ENCODE peak calls at places on chromosome 3, in five cellular contexts. One of them, this sample, is unnamed.

GRCh38 chr3:190849607-190850006 is 12.9 kb downstream of the GMNC start:
- DNase-seq in HCT116: no peak
- DNase-seq in astrocyte: no peak
- DNase-seq in K562: no peak
- DNase-seq in GM23338: no peak
- DNase-seq in this sample: no peak

GRCh38 chr3:190883973-190884832 is 21.7 kb upstream of the GMNC start:
- DNase-seq in HCT116: peak; percentile 54
- DNase-seq in astrocyte: peak; percentile 27
- DNase-seq in K562: peak; percentile 8
- DNase-seq in GM23338: peak; percentile 82
- DNase-seq in this sample: peak; percentile 72

GRCh38 chr3:49567406-49567805 is 13.1 kb downstream of the BSN start:
- DNase-seq in HCT116: no peak
- DNase-seq in astrocyte: no peak
- DNase-seq in K562: no peak
- DNase-seq in GM23338: no peak
- DNase-seq in this sample: no peak

GRCh38 chr3:130093741-130094391 is 12.2 kb downstream of the ALG1L2 start:
- DNase-seq in HCT116: no peak
- DNase-seq in astrocyte: no peak
- DNase-seq in K562: peak; percentile 45
- DNase-seq in GM23338: peak; percentile 51
- DNase-seq in this sample: peak; percentile 18

GRCh38 chr3:135159848-135160247 is 364.8 kb downstream of the EPHB1 start:
- DNase-seq in HCT116: no peak
- DNase-seq in astrocyte: no peak
- DNase-seq in K562: no peak
- DNase-seq in GM23338: no peak
- DNase-seq in this sample: no peak

GRCh38 chr3:52278510-52279069 is at the start of gene WDR82:
- DNase-seq in HCT116: peak; percentile 79
- DNase-seq in astrocyte: peak; percentile 77
- DNase-seq in K562: peak; percentile 87
- DNase-seq in GM23338: peak; percentile 97
- DNase-seq in this sample: peak; percentile 98

GRCh38 chr3:64184621-64185020 is 40.6 kb downstream of the PRICKLE2 start:
- DNase-seq in HCT116: no peak
- DNase-seq in astrocyte: peak; percentile 65
- DNase-seq in K562: no peak
- DNase-seq in GM23338: no peak
- DNase-seq in this sample: no peak

GRCh38 chr3:11774296-11774877 is 72.3 kb downstream of the TAMM41 start:
- DNase-seq in HCT116: peak; percentile 45
- DNase-seq in astrocyte: no peak
- DNase-seq in K562: peak; percentile 33
- DNase-seq in GM23338: peak; percentile 89
- DNase-seq in this sample: peak; percentile 79

GRCh38 chr3:127689266-127689860 is 16.6 kb downstream of the ABTB1 start:
- DNase-seq in HCT116: no peak
- DNase-seq in astrocyte: no peak
- DNase-seq in K562: no peak
- DNase-seq in GM23338: no peak
- DNase-seq in this sample: no peak

GRCh38 chr3:49745986-49746385 is 22.2 kb upstream of the GMPPB start:
- DNase-seq in HCT116: no peak
- DNase-seq in astrocyte: peak; percentile 85
- DNase-seq in K562: no peak
- DNase-seq in GM23338: no peak
- DNase-seq in this sample: no peak

GRCh38 chr3:64319391-64319790 is 94.1 kb upstream of the PRICKLE2 start:
- DNase-seq in HCT116: no peak
- DNase-seq in astrocyte: no peak
- DNase-seq in K562: no peak
- DNase-seq in GM23338: peak; percentile 80
- DNase-seq in this sample: peak; percentile 53

GRCh38 chr3:113535898-113536297 is 3.5 kb downstream of the SIDT1 start:
- DNase-seq in HCT116: no peak
- DNase-seq in astrocyte: no peak
- DNase-seq in K562: peak; percentile 9
- DNase-seq in GM23338: peak; percentile 76
- DNase-seq in this sample: peak; percentile 27

GRCh38 chr3:13772885-13773745 is 106.8 kb downstream of the WNT7A start:
- DNase-seq in HCT116: no peak
- DNase-seq in astrocyte: no peak
- DNase-seq in K562: no peak
- DNase-seq in GM23338: no peak
- DNase-seq in this sample: no peak

GRCh38 chr3:38454179-38454883 is 641 bp downstream of the ACVR2B start:
- DNase-seq in HCT116: no peak
- DNase-seq in astrocyte: no peak
- DNase-seq in K562: peak; percentile 82
- DNase-seq in GM23338: peak; percentile 57
- DNase-seq in this sample: peak; percentile 74

GRCh38 chr3:186616299-186616617 is 3.4 kb downstream of the AHSG start:
- DNase-seq in HCT116: no peak
- DNase-seq in astrocyte: no peak
- DNase-seq in K562: no peak
- DNase-seq in GM23338: no peak
- DNase-seq in this sample: no peak

GRCh38 chr3:186613637-186614265 is 891 bp downstream of the AHSG start:
- DNase-seq in HCT116: no peak
- DNase-seq in astrocyte: no peak
- DNase-seq in K562: no peak
- DNase-seq in GM23338: no peak
- DNase-seq in this sample: no peak

GRCh38 chr3:186612721-186613636 is at the start of gene AHSG:
- DNase-seq in HCT116: no peak
- DNase-seq in astrocyte: no peak
- DNase-seq in K562: no peak
- DNase-seq in GM23338: no peak
- DNase-seq in this sample: no peak

GRCh38 chr3:186614266-186614596 is 1.4 kb downstream of the AHSG start:
- DNase-seq in HCT116: no peak
- DNase-seq in astrocyte: no peak
- DNase-seq in K562: no peak
- DNase-seq in GM23338: no peak
- DNase-seq in this sample: no peak

GRCh38 chr3:186614597-186615483 is 2.0 kb downstream of the AHSG start:
- DNase-seq in HCT116: peak; percentile 62
- DNase-seq in astrocyte: peak; percentile 25
- DNase-seq in K562: peak; percentile 85
- DNase-seq in GM23338: peak; percentile 88
- DNase-seq in this sample: peak; percentile 79
- TF ChIP-seq EZH2 in HCT116: no peak
- TF ChIP-seq EZH2 in astrocyte: no peak
- TF ChIP-seq EZH2 in K562: no peak
- TF ChIP-seq EZH2 in GM23338: no peak
- TF ChIP-seq EZH2 in this sample: no peak

GRCh38 chr3:192408007-192408655 is 319.2 kb downstream of the FGF12 start:
- DNase-seq in HCT116: no peak
- DNase-seq in astrocyte: peak; percentile 46
- DNase-seq in K562: no peak
- DNase-seq in GM23338: peak; percentile 61
- DNase-seq in this sample: peak; percentile 73

GRCh38 chr3:192410684-192410960 is 316.7 kb downstream of the FGF12 start:
- DNase-seq in HCT116: no peak
- DNase-seq in astrocyte: no peak
- DNase-seq in K562: no peak
- DNase-seq in GM23338: peak; percentile 27
- DNase-seq in this sample: no peak

GRCh38 chr3:192408721-192409151 is 318.6 kb downstream of the FGF12 start:
- DNase-seq in HCT116: no peak
- DNase-seq in astrocyte: no peak
- DNase-seq in K562: no peak
- DNase-seq in GM23338: peak; percentile 61
- DNase-seq in this sample: peak; percentile 60

GRCh38 chr3:192409203-192409837 is 318.0 kb downstream of the FGF12 start:
- DNase-seq in HCT116: no peak
- DNase-seq in astrocyte: peak; percentile 50
- DNase-seq in K562: no peak
- DNase-seq in GM23338: peak; percentile 72
- DNase-seq in this sample: peak; percentile 83

GRCh38 chr3:192409838-192410683 is 317.3 kb downstream of the FGF12 start:
- DNase-seq in HCT116: no peak
- DNase-seq in astrocyte: peak; percentile 43
- DNase-seq in K562: no peak
- DNase-seq in GM23338: peak; percentile 72
- DNase-seq in this sample: peak; percentile 68
- H3K4me3 ChIP-seq in HCT116: no peak overlapping the region
- H3K4me3 ChIP-seq in astrocyte: peak overlapping the region; percentile 60
- H3K4me3 ChIP-seq in K562: no peak overlapping the region
- H3K4me3 ChIP-seq in GM23338: peak overlapping the region; percentile 86
- H3K4me3 ChIP-seq in this sample: peak overlapping the region; percentile 52

GRCh38 chr3:33202581-33203457 is 15.8 kb downstream of the SUSD5 start:
- DNase-seq in HCT116: no peak
- DNase-seq in astrocyte: peak; percentile 8
- DNase-seq in K562: no peak
- DNase-seq in GM23338: no peak
- DNase-seq in this sample: peak; percentile 8
- H3K27ac ChIP-seq in HCT116: no peak overlapping the region
- H3K27ac ChIP-seq in astrocyte: no peak overlapping the region
- H3K27ac ChIP-seq in K562: no peak overlapping the region
- H3K27ac ChIP-seq in GM23338: no peak overlapping the region
- H3K27ac ChIP-seq in this sample: no peak overlapping the region

DNA sequence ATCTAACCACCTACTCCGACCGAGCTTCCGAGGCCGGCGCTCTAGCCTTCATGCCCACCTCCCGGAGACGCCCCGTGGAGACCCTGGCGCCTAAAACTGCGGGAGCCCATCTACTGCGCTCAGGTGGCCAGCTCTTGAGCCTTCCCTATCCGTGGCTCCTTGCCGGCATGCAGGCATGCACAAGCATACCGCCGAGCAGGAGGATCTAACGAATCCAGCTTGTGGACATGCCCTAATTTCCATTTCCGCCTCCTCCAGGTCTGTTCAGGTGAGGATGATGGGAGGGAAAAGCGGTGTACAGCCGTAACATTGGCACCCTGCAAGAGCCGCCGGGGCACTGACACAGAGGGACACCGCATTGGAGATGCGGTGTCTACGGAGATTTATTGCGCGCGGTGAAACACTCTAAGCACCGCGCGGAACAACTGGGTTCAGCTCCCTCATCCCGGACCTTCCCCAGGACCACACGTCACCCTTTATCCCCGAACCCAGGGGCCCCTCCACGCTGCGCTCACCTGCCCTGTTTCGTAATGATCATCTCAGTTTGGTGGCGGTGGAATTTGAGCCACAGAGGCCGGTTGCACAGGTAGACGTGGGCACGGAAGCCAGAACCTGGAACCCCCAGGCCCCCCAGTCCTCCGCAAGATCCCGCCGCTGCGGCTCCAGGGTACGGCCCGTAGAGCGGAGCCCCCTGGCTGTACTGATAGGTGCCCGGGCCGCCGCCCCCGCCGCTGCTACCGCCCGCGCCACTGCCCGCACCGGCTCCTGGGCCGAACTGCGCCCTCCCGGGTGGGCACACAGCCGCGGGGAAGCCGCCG is 1.0 kb downstream of the EOMES start:
- DNase-seq in HCT116: peak; percentile 34
- DNase-seq in astrocyte: no peak
- DNase-seq in K562: no peak
- DNase-seq in GM23338: peak; percentile 70
- DNase-seq in this sample: peak; percentile 64
- TF ChIP-seq EZH2 in HCT116: no peak
- TF ChIP-seq EZH2 in astrocyte: peak; percentile 73
- TF ChIP-seq EZH2 in K562: no peak
- TF ChIP-seq EZH2 in GM23338: peak; percentile 72
- TF ChIP-seq EZH2 in this sample: peak; percentile 97

GRCh38 chr3:46986782-46987484 is 7.5 kb downstream of the NBEAL2 start:
- DNase-seq in HCT116: no peak
- DNase-seq in astrocyte: no peak
- DNase-seq in K562: peak; percentile 79
- DNase-seq in GM23338: peak; percentile 44
- DNase-seq in this sample: peak; percentile 33
- H3K4me3 ChIP-seq in HCT116: no peak overlapping the region
- H3K4me3 ChIP-seq in astrocyte: no peak overlapping the region
- H3K4me3 ChIP-seq in K562: peak overlapping the region; percentile 46
- H3K4me3 ChIP-seq in GM23338: peak overlapping the region; percentile 28
- H3K4me3 ChIP-seq in this sample: no peak overlapping the region

GRCh38 chr3:177855021-177855420 is 657.7 kb upstream of the TBL1XR1 start:
- DNase-seq in HCT116: no peak
- DNase-seq in astrocyte: peak; percentile 76
- DNase-seq in K562: no peak
- DNase-seq in GM23338: no peak
- DNase-seq in this sample: no peak

GRCh38 chr3:177852408-177852807 is 655.1 kb upstream of the TBL1XR1 start:
- DNase-seq in HCT116: no peak
- DNase-seq in astrocyte: no peak
- DNase-seq in K562: no peak
- DNase-seq in GM23338: no peak
- DNase-seq in this sample: no peak

GRCh38 chr3:177852001-177852400 is 654.7 kb upstream of the TBL1XR1 start:
- DNase-seq in HCT116: no peak
- DNase-seq in astrocyte: peak; percentile 55
- DNase-seq in K562: no peak
- DNase-seq in GM23338: no peak
- DNase-seq in this sample: no peak
- H3K27ac ChIP-seq in HCT116: no peak overlapping the region
- H3K27ac ChIP-seq in astrocyte: no peak overlapping the region
- H3K27ac ChIP-seq in K562: no peak overlapping the region
- H3K27ac ChIP-seq in GM23338: no peak overlapping the region
- H3K27ac ChIP-seq in this sample: no peak overlapping the region

GRCh38 chr3:33060609-33061337 is 36.2 kb downstream of the GLB1 start:
- DNase-seq in HCT116: no peak
- DNase-seq in astrocyte: no peak
- DNase-seq in K562: no peak
- DNase-seq in GM23338: no peak
- DNase-seq in this sample: no peak
- TF ChIP-seq EZH2 in HCT116: no peak
- TF ChIP-seq EZH2 in astrocyte: no peak
- TF ChIP-seq EZH2 in K562: no peak
- TF ChIP-seq EZH2 in GM23338: no peak
- TF ChIP-seq EZH2 in this sample: no peak

DNA sequence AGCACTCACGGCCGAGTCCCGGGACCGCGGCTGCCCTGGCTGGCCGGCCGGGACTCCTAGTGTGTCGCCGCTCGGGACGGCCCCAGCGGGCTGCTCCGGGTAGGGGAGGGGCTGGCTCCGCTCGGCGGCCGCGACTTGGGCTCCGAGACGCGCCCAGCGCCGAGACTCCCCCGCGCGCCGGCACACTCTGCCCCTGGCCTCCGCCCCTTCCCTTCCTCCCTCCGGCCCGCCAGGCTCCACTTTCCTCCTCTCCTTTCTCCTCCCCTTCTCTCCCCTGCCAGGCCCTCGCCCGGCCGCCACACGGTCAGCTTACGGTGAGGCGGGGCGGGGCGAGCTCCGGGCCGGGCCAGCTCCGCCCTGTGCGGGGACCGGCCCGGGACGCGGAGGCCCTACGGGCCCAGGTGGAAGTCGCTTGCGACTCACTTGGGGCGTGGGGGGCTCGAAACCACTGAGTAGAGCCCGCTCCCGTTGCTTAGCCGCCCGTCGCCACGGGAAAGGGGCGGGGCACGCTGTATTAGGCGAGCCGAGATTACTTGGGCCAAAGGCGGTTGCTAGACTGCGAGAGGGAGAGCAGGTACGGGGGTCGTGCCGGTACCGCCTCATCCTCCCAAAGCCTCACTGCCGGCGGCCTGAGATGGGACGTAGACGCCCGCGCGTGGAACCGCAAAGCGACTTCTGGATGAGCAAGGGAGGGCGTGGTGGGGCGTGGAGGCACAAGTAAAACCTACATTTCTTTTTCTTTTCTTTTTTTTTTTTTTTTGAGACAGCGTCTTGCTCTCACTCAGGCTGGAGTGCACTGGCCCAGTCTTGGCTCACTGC is at the start of gene ITGB5:
- DNase-seq in HCT116: peak; percentile 29
- DNase-seq in astrocyte: peak; percentile 64
- DNase-seq in K562: peak; percentile 80
- DNase-seq in GM23338: peak; percentile 86
- DNase-seq in this sample: peak; percentile 91
- H3K4me3 ChIP-seq in HCT116: peak within 1 kb of the TSS; percentile 78
- H3K4me3 ChIP-seq in astrocyte: peak within 1 kb of the TSS; percentile 70
- H3K4me3 ChIP-seq in K562: peak within 1 kb of the TSS; percentile 60
- H3K4me3 ChIP-seq in GM23338: peak within 1 kb of the TSS; percentile 71
- H3K4me3 ChIP-seq in this sample: peak within 1 kb of the TSS; percentile 95